ENCODE peak calls at places on chromosomes 4 and X, in four cellular contexts. Y, O, Z and B are unnamed samples.

GRCh38 chr4:1246901-1247810 is 1.8 kb downstream of the CTBP1 start:
- DNase-seq in Y (peak), Z (peak), O (peak), B (no peak)

GRCh38 chr4:185713272-185713671 is 98.7 kb downstream of the SORBS2 start:
- DNase-seq in Y (no peak), Z (peak), O (no peak), B (no peak)

GRCh38 chrX:8845060-8845459 is 43.9 kb upstream of the FAM9A start:
- DNase-seq in Y (no peak), Z (no peak), O (no peak), B (no peak)

GRCh38 chr4:89427765-89428164 is 120.2 kb upstream of the GPRIN3 start:
- DNase-seq in O (no peak), Z (peak), Y (no peak), B (no peak)

GRCh38 chrX:17295788-17296187 is 79.2 kb upstream of the NHS start:
- DNase-seq in Y (no peak), O (no peak), Z (no peak), B (no peak)

GRCh38 chr4:92303621-92304027 is at the start of gene GRID2:
- DNase-seq in O (peak), Y (no peak), Z (no peak), B (peak)

GRCh38 chrX:53048169-53049126 is at the start of gene GPR173:
- DNase-seq in Y (no peak), O (peak), Z (peak), B (peak)

GRCh38 chrX:114584434-114584943 is 603 bp downstream of the HTR2C start:
- DNase-seq in O (peak), Z (no peak), Y (no peak), B (no peak)

GRCh38 chr4:10273030-10273429 is 156.4 kb upstream of the WDR1 start:
- DNase-seq in Y (no peak), Z (no peak), O (no peak), B (no peak)

GRCh38 chr4:17623451-17624001 is 9.1 kb downstream of the MED28 start:
- DNase-seq in O (no peak), Y (no peak), Z (no peak), B (no peak)

GRCh38 chrX:94058728-94059382 is 384.8 kb downstream of the FAM133A start:
- DNase-seq in Z (peak), O (peak), Y (no peak), B (no peak)

GRCh38 chr4:185374027-185374426 is 21.7 kb downstream of the LRP2BP start:
- DNase-seq in O (no peak), Y (no peak), Z (no peak), B (no peak)

GRCh38 chr4:21744046-21744445 is 204.5 kb downstream of the KCNIP4 start:
- DNase-seq in Y (no peak), Z (no peak), O (no peak), B (no peak)

GRCh38 chr4:123528501-123529277 is 132.1 kb downstream of the SPRY1 start:
- DNase-seq in Y (no peak), Z (no peak), O (no peak), B (no peak)

GRCh38 chr4:173698557-173699262 is 168.7 kb upstream of the HAND2 start:
- DNase-seq in Z (no peak), Y (peak), O (no peak), B (no peak)

GRCh38 chr4:113026556-113026955 is 22.9 kb upstream of the ANK2 start:
- DNase-seq in O (no peak), Y (no peak), Z (peak), B (no peak)

GRCh38 chrX:23610491-23610890 is 56.8 kb upstream of the PRDX4 start:
- DNase-seq in Y (no peak), Z (no peak), O (no peak), B (no peak)

GRCh38 chr4:158193171-158193749 is 17.0 kb upstream of the TMEM144 start:
- DNase-seq in O (peak), Z (peak), Y (no peak), B (no peak)

GRCh38 chr4:137310593-137311490 is 221.5 kb downstream of the PCDH18 start:
- DNase-seq in Y (no peak), O (no peak), Z (no peak), B (no peak)

GRCh38 chrX:119093991-119094741 is 21.4 kb downstream of the CT47C1 start:
- DNase-seq in Y (no peak), O (no peak), Z (no peak), B (no peak)

GRCh38 chr4:41722171-41722570 is 26.4 kb downstream of the PHOX2B start:
- DNase-seq in Y (no peak), Z (peak), O (no peak), B (no peak)

GRCh38 chr4:151204925-151205524 is 71.9 kb upstream of the PRSS48 start:
- DNase-seq in Z (peak), Y (peak), O (no peak), B (no peak)

GRCh38 chr4:148561467-148561866 is 119.3 kb upstream of the NR3C2 start:
- DNase-seq in Z (no peak), Y (no peak), O (no peak), B (no peak)

GRCh38 chr4:180635276-180635675 is 1607.9 kb upstream of the TENM3 start:
- DNase-seq in Y (no peak), Z (no peak), O (peak), B (no peak)

GRCh38 chrX:109691752-109692151 is 41.3 kb downstream of the ACSL4 start:
- DNase-seq in O (no peak), Z (no peak), Y (no peak), B (no peak)

GRCh38 chr4:48103483-48104139 is 30.4 kb downstream of the TXK start:
- DNase-seq in O (no peak), Z (no peak), Y (no peak), B (no peak)

GRCh38 chrX:120450163-120450562 is 18.9 kb downstream of the LAMP2 start:
- DNase-seq in O (peak), Y (no peak), Z (peak), B (no peak)

GRCh38 chr4:19381068-19381467 is 870.6 kb upstream of the SLIT2 start:
- DNase-seq in Z (no peak), O (no peak), Y (no peak), B (no peak)

GRCh38 chr4:38154251-38154650 is 194.1 kb downstream of the PTTG2 start:
- DNase-seq in O (no peak), Y (no peak), Z (no peak), B (no peak)

GRCh38 chr4:141391771-141392170 is 171.1 kb downstream of the ZNF330 start:
- DNase-seq in Z (no peak), Y (no peak), O (peak), B (no peak)